ENCODE peak calls at places on chromosomes 3 and 15, in six cellular contexts. T, U, X, F, J and L are unnamed samples.

GRCh38 chr15:70717237-70717793 is 46.0 kb downstream of the UACA start:
- DNase-seq in T (peak), U (no peak), X (no peak), F (no peak), J (no peak), L (no peak)

GRCh38 chr15:67048281-67049279 is 16.8 kb upstream of the SMAD3 start:
- DNase-seq in T (peak), U (peak), X (no peak), F (no peak), J (peak), L (no peak)

GRCh38 chr15:28002867-28003266 is 96.2 kb downstream of the OCA2 start:
- DNase-seq in T (no peak), U (no peak), X (no peak), F (no peak), J (no peak), L (peak)

GRCh38 chr15:25710184-25710583 is 152.9 kb downstream of the ATP10A start:
- DNase-seq in T (no peak), U (no peak), X (no peak), F (no peak), J (peak), L (no peak)

GRCh38 chr15:69921626-69922624 is 175.8 kb downstream of the TLE3 start:
- DNase-seq in T (no peak), U (no peak), X (no peak), F (no peak), J (no peak), L (no peak)

GRCh38 chr15:88954431-88955277 is 41.5 kb upstream of the MFGE8 start:
- DNase-seq in T (no peak), U (no peak), X (peak), F (no peak), J (no peak), L (no peak)

GRCh38 chr15:71133734-71134464 is 18.6 kb downstream of the THSD4 start:
- DNase-seq in T (no peak), U (no peak), X (peak), F (no peak), J (no peak), L (no peak)

GRCh38 chr3:53079791-53080555 is 34.1 kb upstream of the SFMBT1 start:
- DNase-seq in T (no peak), U (peak), X (no peak), F (no peak), J (no peak), L (peak)

GRCh38 chr3:184582998-184583344 is 21.4 kb downstream of the EPHB3 start:
- DNase-seq in T (no peak), U (no peak), X (no peak), F (no peak), J (no peak), L (no peak)

GRCh38 chr3:184583345-184584000 is 21.9 kb downstream of the EPHB3 start:
- DNase-seq in T (no peak), U (no peak), X (peak), F (no peak), J (no peak), L (no peak)

GRCh38 chr3:184585545-184585944 is 24.0 kb downstream of the EPHB3 start:
- DNase-seq in T (no peak), U (no peak), X (no peak), F (no peak), J (no peak), L (no peak)

GRCh38 chr3:184582583-184582982 is 21.0 kb downstream of the EPHB3 start:
- DNase-seq in T (no peak), U (no peak), X (peak), F (no peak), J (no peak), L (no peak)

GRCh38 chr3:184584001-184584891 is 22.7 kb downstream of the EPHB3 start:
- DNase-seq in T (no peak), U (no peak), X (no peak), F (no peak), J (no peak), L (no peak)
- TF ChIP-seq CTCF in T (no peak), U (peak), X (no peak), F (no peak), J (no peak), L (no peak)

DNA sequence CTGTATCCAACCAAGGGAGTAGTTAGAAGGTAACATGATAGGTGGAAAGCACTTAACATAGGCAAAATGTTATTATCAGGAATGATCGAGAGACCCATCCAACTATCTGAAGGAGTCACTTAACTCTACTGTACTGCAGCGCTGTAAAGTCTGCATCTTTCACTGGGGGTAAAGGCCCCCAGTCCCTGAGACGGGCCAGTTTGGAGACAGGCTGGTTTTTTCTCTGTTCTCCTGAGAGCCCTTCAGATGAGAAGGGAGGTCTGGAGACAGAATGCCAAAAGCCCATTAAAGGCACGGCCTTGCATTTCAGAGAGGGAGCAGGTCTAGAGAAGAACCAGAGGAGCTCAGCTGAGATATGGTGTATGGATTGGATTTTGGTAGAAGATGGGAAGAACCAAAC is 71.3 kb upstream of the CGNL1 start:
- DNase-seq in T (no peak), U (no peak), X (no peak), F (no peak), J (no peak), L (no peak)
- TF ChIP-seq POLR2A in T (no peak), U (no peak), X (no peak), F (no peak), J (no peak), L (no peak)

GRCh38 chr15:30941520-30941919 is 37.8 kb downstream of the FAN1 start:
- DNase-seq in T (no peak), U (no peak), X (no peak), F (no peak), J (no peak), L (no peak)
- TF ChIP-seq CTCF in T (no peak), U (no peak), X (no peak), F (no peak), J (no peak), L (no peak)

GRCh38 chr3:108202080-108202479 is 20.1 kb downstream of the IFT57 start:
- DNase-seq in T (peak), U (no peak), X (no peak), F (no peak), J (no peak), L (no peak)

GRCh38 chr3:108208831-108209230 is 13.4 kb downstream of the IFT57 start:
- DNase-seq in T (no peak), U (no peak), X (no peak), F (no peak), J (no peak), L (no peak)

GRCh38 chr3:108200024-108200423 is 22.2 kb downstream of the IFT57 start:
- DNase-seq in T (no peak), U (no peak), X (no peak), F (no peak), J (no peak), L (no peak)

GRCh38 chr3:108201258-108201657 is 21.0 kb downstream of the IFT57 start:
- DNase-seq in T (no peak), U (no peak), X (no peak), F (no peak), J (no peak), L (no peak)

GRCh38 chr3:108202834-108203233 is 19.4 kb downstream of the IFT57 start:
- DNase-seq in T (peak), U (no peak), X (no peak), F (no peak), J (no peak), L (no peak)
- TF ChIP-seq POLR2A in T (no peak), U (no peak), X (no peak), F (no peak), J (no peak), L (no peak)

GRCh38 chr3:13884851-13885703 is 5.2 kb upstream of the WNT7A start:
- DNase-seq in T (no peak), U (no peak), X (no peak), F (peak), J (no peak), L (no peak)
- TF ChIP-seq CTCF in T (peak), U (no peak), X (peak), F (no peak), J (peak), L (no peak)

DNA sequence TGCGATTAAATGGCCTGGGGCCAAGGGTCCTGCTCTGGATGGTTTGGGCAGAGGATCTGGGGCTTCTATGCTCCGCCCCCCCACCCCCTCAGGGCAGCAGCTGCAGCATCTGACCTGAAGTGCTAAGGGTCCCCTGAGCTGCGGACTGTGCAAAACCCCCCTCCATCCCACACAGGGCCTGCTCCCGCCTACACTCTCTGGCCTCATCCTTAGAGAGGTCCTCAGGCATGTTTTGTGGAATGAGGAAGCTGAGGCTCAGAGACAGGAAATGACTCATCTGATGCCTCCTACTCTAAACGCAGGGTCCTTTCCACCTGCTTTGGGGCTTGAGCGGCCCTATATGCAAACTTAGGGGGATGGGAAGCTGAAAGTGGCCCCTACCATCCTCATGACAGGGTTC is 59.5 kb upstream of the CTSH start:
- DNase-seq in T (peak), U (no peak), X (peak), F (peak), J (no peak), L (no peak)
- TF ChIP-seq POLR2A in T (no peak), U (no peak), X (no peak), F (no peak), J (no peak), L (no peak)